ENCODE peak calls at places on chromosomes 12 and 14, in six cellular contexts. O, H, N, U, C and X are unnamed samples.

GRCh38 chr14:43778956-43779639 is 728.0 kb downstream of the FSCB start:
- DNase-seq in O (no peak), H (no peak), N (no peak), U (no peak), C (no peak), X (no peak)

GRCh38 chr14:105485720-105486332 is 860 bp upstream of the CRIP1 start:
- DNase-seq in O (peak; percentile 78), H (no peak), N (peak; percentile 65), U (peak; percentile 80), C (peak; percentile 92), X (peak; percentile 75)

GRCh38 chr14:82060219-82060618 is 526.6 kb upstream of the SEL1L start:
- DNase-seq in O (no peak), H (no peak), N (no peak), U (no peak), C (no peak), X (no peak)

GRCh38 chr12:709631-710030 is 42.7 kb upstream of the WNK1 start:
- DNase-seq in O (no peak), H (no peak), N (no peak), U (no peak), C (no peak), X (no peak)

GRCh38 chr12:90953956-90954421 is 987 bp downstream of the CCER1 start:
- DNase-seq in O (peak; percentile 92), H (no peak), N (no peak), U (peak; percentile 72), C (no peak), X (peak; percentile 20)

GRCh38 chr12:1080520-1081223 is 89.6 kb downstream of the ERC1 start:
- DNase-seq in O (no peak), H (no peak), N (no peak), U (no peak), C (no peak), X (no peak)

GRCh38 chr12:110123861-110124183 is 335 bp upstream of the IFT81 start:
- DNase-seq in O (no peak), H (no peak), N (no peak), U (no peak), C (no peak), X (no peak)

GRCh38 chr12:31323466-31324115 is 2.4 kb downstream of the SINHCAF start:
- DNase-seq in O (peak; percentile 29), H (no peak), N (peak; percentile 30), U (peak; percentile 64), C (no peak), X (peak; percentile 81)

GRCh38 chr14:99728231-99728920 is 44.3 kb downstream of the CYP46A1 start:
- DNase-seq in O (peak; percentile 8), H (no peak), N (no peak), U (no peak), C (no peak), X (no peak)

GRCh38 chr14:30710870-30711269 is 88.8 kb downstream of the SCFD1 start:
- DNase-seq in O (no peak), H (no peak), N (no peak), U (no peak), C (no peak), X (no peak)

GRCh38 chr12:93667672-93668071 is 9.5 kb upstream of the CRADD start:
- DNase-seq in O (no peak), H (no peak), N (no peak), U (no peak), C (no peak), X (no peak)

GRCh38 chr12:93663729-93664084 is 13.5 kb upstream of the CRADD start:
- DNase-seq in O (no peak), H (no peak), N (no peak), U (no peak), C (no peak), X (no peak)

GRCh38 chr12:93662961-93663728 is 14.0 kb upstream of the CRADD start:
- DNase-seq in O (no peak), H (no peak), N (no peak), U (no peak), C (no peak), X (no peak)

GRCh38 chr12:93660996-93661395 is 16.2 kb upstream of the CRADD start:
- DNase-seq in O (no peak), H (no peak), N (no peak), U (no peak), C (no peak), X (no peak)

GRCh38 chr12:93664573-93665138 is 12.5 kb upstream of the CRADD start:
- DNase-seq in O (no peak), H (no peak), N (no peak), U (no peak), C (no peak), X (no peak)
- TF ChIP-seq MAX in O (no peak), H (no peak), N (no peak), U (no peak), C (no peak), X (no peak)

GRCh38 chr14:102924632-102925588 is 2.4 kb downstream of the AMN start:
- DNase-seq in O (no peak), H (no peak), N (no peak), U (peak; percentile 16), C (no peak), X (no peak)
- TF ChIP-seq CTCF in O (no peak), H (no peak), N (no peak), U (peak; percentile 33), C (peak; percentile 12), X (no peak)

GRCh38 chr12:40473979-40474378 is 218.3 kb upstream of the CNTN1 start:
- DNase-seq in O (no peak), H (no peak), N (no peak), U (no peak), C (no peak), X (no peak)
- TF ChIP-seq MAX in O (no peak), H (no peak), N (no peak), U (no peak), C (no peak), X (no peak)

GRCh38 chr14:92601757-92602417 is 88.3 kb downstream of the RIN3 start:
- DNase-seq in O (no peak), H (no peak), N (no peak), U (no peak), C (no peak), X (no peak)

GRCh38 chr14:92605274-92605940 is 91.8 kb downstream of the RIN3 start:
- DNase-seq in O (no peak), H (no peak), N (no peak), U (no peak), C (no peak), X (no peak)

GRCh38 chr14:92601131-92601710 is 87.6 kb downstream of the RIN3 start:
- DNase-seq in O (no peak), H (no peak), N (no peak), U (no peak), C (no peak), X (no peak)

GRCh38 chr14:92600318-92601053 is 86.9 kb downstream of the RIN3 start:
- DNase-seq in O (no peak), H (no peak), N (peak; percentile 66), U (no peak), C (no peak), X (peak; percentile 73)

GRCh38 chr14:92603309-92604257 is 90.0 kb downstream of the RIN3 start:
- DNase-seq in O (no peak), H (no peak), N (no peak), U (no peak), C (no peak), X (no peak)
- TF ChIP-seq CTCF in O (no peak), H (no peak), N (peak; percentile 38), U (no peak), C (peak; percentile 48), X (no peak)

DNA sequence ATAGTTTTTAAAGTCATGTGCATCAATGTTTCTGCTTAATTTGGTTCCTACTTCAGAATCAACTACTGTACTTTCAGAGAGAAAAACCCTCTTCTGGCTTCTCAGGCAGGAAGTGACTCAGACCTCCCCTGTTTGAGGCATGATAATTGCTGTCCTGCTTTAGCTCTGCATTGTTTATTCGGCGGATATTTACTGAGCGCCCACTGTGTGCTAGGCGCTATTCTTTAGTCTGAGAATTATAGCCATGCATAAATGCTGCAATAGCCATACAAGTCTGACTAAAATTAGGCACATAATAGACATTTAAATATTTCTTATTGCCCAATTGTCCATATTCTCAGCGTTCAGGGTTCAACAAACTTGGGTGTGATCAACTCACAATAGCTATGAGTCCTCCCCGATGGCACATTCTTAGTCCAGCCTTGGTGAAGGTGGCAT is 6.1 kb upstream of the AMIGO2 start:
- DNase-seq in O (no peak), H (no peak), N (no peak), U (peak; percentile 78), C (no peak), X (peak; percentile 67)
- TF ChIP-seq MAX in O (no peak), H (no peak), N (peak; percentile 81), U (no peak), C (no peak), X (peak; percentile 15)

GRCh38 chr12:105321125-105321524 is 9.4 kb upstream of the C12orf75 start:
- DNase-seq in O (no peak), H (no peak), N (no peak), U (no peak), C (no peak), X (peak; percentile 26)
- TF ChIP-seq CTCF in O (no peak), H (peak; percentile 27), N (no peak), U (no peak), C (no peak), X (peak; percentile 25)

DNA sequence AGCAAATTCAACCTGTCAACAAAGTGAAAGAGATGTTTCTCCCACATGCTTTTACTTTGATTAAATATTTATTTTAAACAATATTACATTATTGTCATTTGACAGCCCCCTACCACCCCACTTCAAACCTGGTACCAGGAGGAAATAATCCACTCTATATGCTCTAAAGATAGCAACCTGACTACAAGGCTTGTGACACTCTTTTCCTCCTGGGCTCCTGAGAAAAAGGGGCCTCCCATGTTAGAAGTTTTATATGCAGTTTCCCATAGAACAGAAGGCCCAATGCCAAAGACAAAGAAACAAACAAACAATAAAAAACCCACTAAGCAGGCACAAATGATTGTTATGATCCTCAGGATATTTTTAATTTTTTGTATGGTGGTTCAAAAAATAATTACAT is 73.6 kb downstream of the RPS29 start:
- DNase-seq in O (no peak), H (no peak), N (no peak), U (no peak), C (no peak), X (no peak)
- TF ChIP-seq MAX in O (no peak), H (no peak), N (no peak), U (no peak), C (no peak), X (no peak)